ENCODE peak calls at places on chromosomes 6 and 20, in seven cellular contexts. O is M059J; Q is stimulated activated naive CD8-positive, alpha-beta T cell treated with anti-CD3 and anti-CD28 coated beads, Interleukin-15, Interleukin-2, amounts not matched to agents 100 U/mL and 50 U/mL, for 24 hours; X is SHP77; D is activated naive CD4-positive, alpha-beta T cell treated with Interleukin-2 at 50 U/mL for 16 hours; V is NCI-H748 treated with DMSO at 0.1 percent for 48 hours; F is A549. T is an unnamed sample.
A peak's percentile ranks its signal among the peaks of the same experiment; 100 is the strongest.

GRCh38 chr20:59405819-59406218 is 105.4 kb downstream of the EDN3 start:
- DNase-seq in O (no peak), Q (no peak), X (no peak), D (no peak), V (no peak), F (no peak), T (no peak)

GRCh38 chr20:50526403-50526989 is 16.3 kb downstream of the PTPN1 start:
- DNase-seq in O (no peak), Q (no peak), X (no peak), D (no peak), V (no peak), F (no peak), T (no peak)

GRCh38 chr6:33704215-33704817 is 7.2 kb downstream of the UQCC2 start:
- DNase-seq in O (no peak), Q (no peak), X (no peak), D (no peak), V (no peak), F (no peak), T (no peak)

GRCh38 chr20:25637247-25637646 is 13.4 kb upstream of the NANP start:
- DNase-seq in O (no peak), Q (no peak), X (no peak), D (no peak), V (no peak), F (no peak), T (no peak)

GRCh38 chr6:18022398-18023231 is 35.2 kb upstream of the KIF13A start:
- DNase-seq in O (peak; percentile 83), Q (no peak), X (no peak), D (no peak), V (no peak), F (peak; percentile 10), T (no peak)

GRCh38 chr6:54801669-54802068 is 44.9 kb upstream of the FAM83B start:
- DNase-seq in O (peak; percentile 60), Q (no peak), X (no peak), D (no peak), V (no peak), F (no peak), T (no peak)

GRCh38 chr20:62711703-62712101 is 3.1 kb downstream of the NTSR1 start:
- DNase-seq in O (no peak), Q (no peak), X (peak; percentile 99), D (no peak), V (peak; percentile 32), F (no peak), T (no peak)

GRCh38 chr6:153210083-153210482 is 79.0 kb upstream of the RGS17 start:
- DNase-seq in O (peak; percentile 28), Q (no peak), X (no peak), D (no peak), V (no peak), F (no peak), T (no peak)

GRCh38 chr6:158043586-158044524 is 62.2 kb downstream of the SYNJ2 start:
- DNase-seq in O (no peak), Q (no peak), X (no peak), D (no peak), V (no peak), F (no peak), T (no peak)

GRCh38 chr6:45607818-45608217 is 230.1 kb upstream of the SUPT3H start:
- DNase-seq in O (peak; percentile 88), Q (no peak), X (no peak), D (no peak), V (peak; percentile 37), F (no peak), T (no peak)